ENCODE peak calls at places on chromosomes 11 and 22, in seven cellular contexts. Z, P, U, Y, T, L and J are unnamed samples.

GRCh38 chr22:46538816-46539163 is 1.4 kb upstream of the CELSR1 start:
- DNase-seq in T (peak; percentile 61), U (no peak), L (no peak), Y (no peak), P (no peak), Z (no peak), J (no peak)

GRCh38 chr11:57711414-57712255 is at the start of gene MED19:
- DNase-seq in T (peak; percentile 71), P (peak; percentile 88), Y (peak; percentile 71), Z (peak; percentile 99), U (peak; percentile 86), L (peak; percentile 49), J (peak; percentile 96)

GRCh38 chr22:49963647-49964026 is 3.1 kb downstream of the PIM3 start:
- DNase-seq in T (no peak), Y (no peak), Z (no peak), P (peak; percentile 32), U (peak; percentile 48), L (no peak), J (no peak)

GRCh38 chr11:8832571-8833260 is 78.3 kb upstream of the AKIP1 start:
- DNase-seq in T (peak; percentile 74), U (no peak), Y (peak; percentile 63), L (peak; percentile 97), Z (peak; percentile 34), P (peak; percentile 69), J (no peak)

GRCh38 chr11:60563553-60564235 is 48.5 kb downstream of the MS4A13 start:
- DNase-seq in U (no peak), L (peak; percentile 5), T (peak; percentile 1), Y (no peak), Z (peak; percentile 46), P (no peak), J (no peak)

GRCh38 chr11:39641749-39642148 is 1817.7 kb downstream of the LRRC4C start:
- DNase-seq in Y (no peak), T (no peak), L (no peak), P (no peak), U (no peak), Z (no peak), J (no peak)

GRCh38 chr22:37353839-37354238 is 71.5 kb downstream of the CYTH4 start:
- DNase-seq in P (no peak), U (no peak), Z (no peak), Y (no peak), T (no peak), L (no peak), J (no peak)

GRCh38 chr11:109048098-109048497 is 373.9 kb upstream of the C11orf87 start:
- DNase-seq in Y (peak; percentile 57), U (no peak), Z (no peak), L (no peak), P (no peak), T (no peak), J (no peak)

GRCh38 chr11:15742626-15743243 is 613.6 kb downstream of the SOX6 start:
- DNase-seq in L (no peak), T (no peak), Y (no peak), P (no peak), Z (no peak), U (no peak), J (no peak)

GRCh38 chr22:23243006-23243573 is 62.8 kb downstream of the BCR start:
- DNase-seq in U (no peak), Z (peak; percentile 96), T (no peak), Y (no peak), L (no peak), P (no peak), J (no peak)

GRCh38 chr22:39628563-39629080 is 58.1 kb downstream of the CACNA1I start:
- DNase-seq in T (no peak), U (no peak), L (no peak), P (no peak), Y (no peak), Z (no peak), J (no peak)

GRCh38 chr22:27937453-27937852 is 18.4 kb upstream of the PITPNB start:
- DNase-seq in Y (no peak), Z (no peak), U (no peak), P (no peak), L (no peak), T (no peak), J (no peak)

GRCh38 chr11:72471005-72471898 is 36.9 kb upstream of the CLPB start:
- DNase-seq in T (peak; percentile 68), Z (peak; percentile 90), Y (peak; percentile 73), U (peak; percentile 40), L (peak; percentile 46), P (peak; percentile 66), J (no peak)

GRCh38 chr11:79314906-79315689 is 125.7 kb downstream of the TENM4 start:
- DNase-seq in Z (peak; percentile 82), P (no peak), L (no peak), T (peak; percentile 30), Y (peak; percentile 34), U (no peak), J (no peak)

GRCh38 chr11:68911731-68912130 is 8.0 kb downstream of the IGHMBP2 start:
- DNase-seq in P (no peak), T (no peak), Y (no peak), U (no peak), Z (no peak), L (no peak), J (no peak)

GRCh38 chr11:68912254-68912653 is 8.6 kb downstream of the IGHMBP2 start:
- DNase-seq in Y (peak; percentile 47), P (no peak), T (peak; percentile 58), U (no peak), Z (no peak), L (no peak), J (no peak)

GRCh38 chr11:68904458-68904847 is 762 bp downstream of the IGHMBP2 start:
- DNase-seq in U (peak; percentile 61), P (peak; percentile 40), Z (no peak), L (no peak), Y (no peak), T (no peak), J (no peak)

GRCh38 chr11:68905421-68906360 is 2.0 kb downstream of the IGHMBP2 start:
- DNase-seq in Y (no peak), P (no peak), Z (peak; percentile 7), L (no peak), U (no peak), T (no peak), J (no peak)

DNA sequence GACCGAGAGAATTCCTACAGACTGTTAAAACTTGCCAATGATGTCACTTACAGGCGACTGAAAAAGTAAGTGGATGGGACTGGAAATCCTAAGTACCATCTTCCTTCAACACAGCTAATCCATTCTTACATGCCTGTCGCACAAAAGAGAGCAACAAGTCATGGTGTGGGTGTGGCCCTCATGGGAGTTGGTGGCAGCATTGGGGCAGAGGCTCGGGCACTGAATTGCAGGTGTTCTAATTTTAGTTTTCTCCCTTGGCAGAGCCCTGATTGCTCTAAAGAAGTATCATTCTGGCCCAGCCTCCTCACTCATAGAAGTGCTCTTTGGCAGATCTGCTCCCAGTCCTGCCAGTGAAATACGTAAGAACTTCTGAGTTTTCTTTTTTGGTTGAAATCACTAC is 4.6 kb downstream of the IGHMBP2 start:
- DNase-seq in P (no peak), T (no peak), L (no peak), U (no peak), Z (no peak), Y (no peak), J (no peak)
- TF ChIP-seq CTCF in P (no peak), T (no peak), L (no peak), U (no peak), Z (no peak), Y (no peak), J (no peak)

GRCh38 chr22:19579880-19580279 is 55.7 kb upstream of the CLDN5 start:
- DNase-seq in L (no peak), Y (no peak), T (no peak), Z (no peak), U (no peak), P (no peak), J (no peak)

GRCh38 chr22:19579113-19579811 is 55.1 kb upstream of the CLDN5 start:
- DNase-seq in P (no peak), L (no peak), T (no peak), Z (no peak), Y (peak; percentile 4), U (no peak), J (no peak)

GRCh38 chr22:19578180-19579004 is 54.2 kb upstream of the CLDN5 start:
- DNase-seq in Y (no peak), Z (no peak), P (no peak), T (no peak), U (no peak), L (no peak), J (no peak)

GRCh38 chr22:19576460-19577421 is 52.5 kb upstream of the CLDN5 start:
- DNase-seq in U (no peak), T (peak; percentile 69), Y (peak; percentile 15), L (no peak), P (no peak), Z (peak; percentile 33), J (no peak)

GRCh38 chr22:19577422-19577966 is 53.3 kb upstream of the CLDN5 start:
- DNase-seq in Y (no peak), T (no peak), L (no peak), U (no peak), Z (peak; percentile 24), P (no peak), J (no peak)
- H3K4me3 ChIP-seq in Y (no peak overlapping the region), T (no peak overlapping the region), L (no peak overlapping the region), U (no peak overlapping the region), Z (no peak overlapping the region), P (no peak overlapping the region), J (no peak overlapping the region)

GRCh38 chr11:69053546-69054396 is 5.0 kb downstream of the TPCN2 start:
- DNase-seq in Y (no peak), T (no peak), P (no peak), U (no peak), L (no peak), Z (no peak), J (peak; percentile 55)
- TF ChIP-seq CTCF in Y (no peak), T (no peak), P (no peak), U (no peak), L (no peak), Z (no peak), J (no peak)

GRCh38 chr11:74168838-74169237 is 2.0 kb downstream of the C2CD3 start:
- DNase-seq in Z (no peak), T (no peak), U (no peak), P (no peak), L (no peak), Y (no peak), J (no peak)
- H3K4me3 ChIP-seq in Z (peak overlapping the region; percentile 83), T (no peak overlapping the region), U (no peak overlapping the region), P (no peak overlapping the region), L (peak overlapping the region; percentile 81), Y (no peak overlapping the region), J (no peak overlapping the region)